ENCODE peak calls at places on chromosomes 11 and 22, in four cellular contexts. One of them, this sample, is unnamed. For H3K4me1, the result is how much of the 10 kb centered on the place peaks cover.

GRCh38 chr11:131600591-131600990 is 230.2 kb downstream of the NTM start:
- DNase-seq in IMR-90: no peak
- DNase-seq in uterus: no peak
- DNase-seq in CD8-positive, alpha-beta memory T cell: no peak
- DNase-seq in this sample: peak

GRCh38 chr22:24681236-24681635 is 78.2 kb downstream of the GGT1 start:
- DNase-seq in IMR-90: peak
- DNase-seq in uterus: no peak
- DNase-seq in CD8-positive, alpha-beta memory T cell: no peak
- DNase-seq in this sample: no peak

GRCh38 chr11:57567210-57567511 is 311 bp downstream of the UBE2L6 start:
- DNase-seq in IMR-90: peak
- DNase-seq in uterus: no peak
- DNase-seq in CD8-positive, alpha-beta memory T cell: no peak
- DNase-seq in this sample: peak

GRCh38 chr11:31958086-31958735 is 132.7 kb upstream of the RCN1 start:
- DNase-seq in IMR-90: peak
- DNase-seq in uterus: no peak
- DNase-seq in CD8-positive, alpha-beta memory T cell: peak
- DNase-seq in this sample: peak

GRCh38 chr11:65183201-65183891 is 1.6 kb downstream of the CAPN1 start:
- DNase-seq in IMR-90: no peak
- DNase-seq in uterus: no peak
- DNase-seq in CD8-positive, alpha-beta memory T cell: no peak
- DNase-seq in this sample: no peak

GRCh38 chr11:17601206-17602075 is 54.4 kb downstream of the OTOG start:
- DNase-seq in IMR-90: no peak
- DNase-seq in uterus: no peak
- DNase-seq in CD8-positive, alpha-beta memory T cell: no peak
- DNase-seq in this sample: no peak

GRCh38 chr11:77512092-77512491 is 38.2 kb upstream of the PAK1 start:
- DNase-seq in IMR-90: no peak
- DNase-seq in uterus: no peak
- DNase-seq in CD8-positive, alpha-beta memory T cell: no peak
- DNase-seq in this sample: no peak

GRCh38 chr11:69640995-69641581 is at the start of gene CCND1:
- DNase-seq in IMR-90: peak
- DNase-seq in uterus: no peak
- DNase-seq in CD8-positive, alpha-beta memory T cell: no peak
- DNase-seq in this sample: peak

GRCh38 chr22:44954113-44954512 is 55.7 kb downstream of the PHF21B start:
- DNase-seq in IMR-90: no peak
- DNase-seq in uterus: no peak
- DNase-seq in CD8-positive, alpha-beta memory T cell: no peak
- DNase-seq in this sample: no peak

GRCh38 chr22:23070418-23071162 is at the start of gene GNAZ:
- DNase-seq in IMR-90: no peak
- DNase-seq in uterus: peak
- DNase-seq in CD8-positive, alpha-beta memory T cell: no peak
- DNase-seq in this sample: peak

GRCh38 chr22:31085493-31085824 is 4.3 kb downstream of the SMTN start:
- DNase-seq in IMR-90: no peak
- DNase-seq in uterus: no peak
- DNase-seq in CD8-positive, alpha-beta memory T cell: no peak
- DNase-seq in this sample: no peak

GRCh38 chr11:126440792-126441514 is 85.5 kb downstream of the ST3GAL4 start:
- DNase-seq in IMR-90: peak
- DNase-seq in uterus: peak
- DNase-seq in CD8-positive, alpha-beta memory T cell: peak
- DNase-seq in this sample: peak

GRCh38 chr22:42438293-42438650 is 6.1 kb upstream of the NFAM1 start:
- DNase-seq in IMR-90: no peak
- DNase-seq in uterus: no peak
- DNase-seq in CD8-positive, alpha-beta memory T cell: no peak
- DNase-seq in this sample: no peak

GRCh38 chr11:47553417-47553746 is 450 bp upstream of the CELF1 start:
- DNase-seq in IMR-90: no peak
- DNase-seq in uterus: no peak
- DNase-seq in CD8-positive, alpha-beta memory T cell: no peak
- DNase-seq in this sample: no peak

GRCh38 chr22:44940121-44940520 is 69.7 kb downstream of the PHF21B start:
- DNase-seq in IMR-90: no peak
- DNase-seq in uterus: no peak
- DNase-seq in CD8-positive, alpha-beta memory T cell: no peak
- DNase-seq in this sample: no peak

GRCh38 chr11:116512841-116513240 is 259.9 kb downstream of the BUD13 start:
- DNase-seq in IMR-90: no peak
- DNase-seq in uterus: no peak
- DNase-seq in CD8-positive, alpha-beta memory T cell: no peak
- DNase-seq in this sample: no peak

GRCh38 chr11:30741039-30741550 is 154.9 kb upstream of the MPPED2 start:
- DNase-seq in IMR-90: peak
- DNase-seq in uterus: peak
- DNase-seq in CD8-positive, alpha-beta memory T cell: no peak
- DNase-seq in this sample: no peak

GRCh38 chr11:60899021-60899936 is 7.1 kb downstream of the PRPF19 start:
- DNase-seq in IMR-90: peak
- DNase-seq in uterus: no peak
- DNase-seq in CD8-positive, alpha-beta memory T cell: peak
- DNase-seq in this sample: no peak

GRCh38 chr11:19992162-19992561 is 168.1 kb downstream of the DBX1 start:
- DNase-seq in IMR-90: no peak
- DNase-seq in uterus: no peak
- DNase-seq in CD8-positive, alpha-beta memory T cell: no peak
- DNase-seq in this sample: no peak

GRCh38 chr22:20155330-20156041 is 4.6 kb upstream of the CCDC188 start:
- DNase-seq in IMR-90: no peak
- DNase-seq in uterus: peak
- DNase-seq in CD8-positive, alpha-beta memory T cell: no peak
- DNase-seq in this sample: peak

GRCh38 chr11:69524291-69524882 is 42.9 kb downstream of the LINC01488 start:
- DNase-seq in IMR-90: peak
- DNase-seq in uterus: no peak
- DNase-seq in CD8-positive, alpha-beta memory T cell: no peak
- DNase-seq in this sample: peak

GRCh38 chr22:30386608-30386959 is 627 bp downstream of the RNF215 start:
- DNase-seq in IMR-90: no peak
- DNase-seq in uterus: no peak
- DNase-seq in CD8-positive, alpha-beta memory T cell: no peak
- DNase-seq in this sample: no peak

GRCh38 chr11:83004855-83005556 is 66.7 kb downstream of the RAB30 start:
- DNase-seq in IMR-90: no peak
- DNase-seq in uterus: no peak
- DNase-seq in CD8-positive, alpha-beta memory T cell: no peak
- DNase-seq in this sample: no peak

GRCh38 chr11:32400196-32400595 is 35.1 kb downstream of the WT1 start:
- DNase-seq in IMR-90: peak
- DNase-seq in uterus: no peak
- DNase-seq in CD8-positive, alpha-beta memory T cell: no peak
- DNase-seq in this sample: no peak

GRCh38 chr11:48036011-48036410 is 55.7 kb downstream of the PTPRJ start:
- DNase-seq in IMR-90: peak
- DNase-seq in uterus: no peak
- DNase-seq in CD8-positive, alpha-beta memory T cell: no peak
- DNase-seq in this sample: no peak

DNA sequence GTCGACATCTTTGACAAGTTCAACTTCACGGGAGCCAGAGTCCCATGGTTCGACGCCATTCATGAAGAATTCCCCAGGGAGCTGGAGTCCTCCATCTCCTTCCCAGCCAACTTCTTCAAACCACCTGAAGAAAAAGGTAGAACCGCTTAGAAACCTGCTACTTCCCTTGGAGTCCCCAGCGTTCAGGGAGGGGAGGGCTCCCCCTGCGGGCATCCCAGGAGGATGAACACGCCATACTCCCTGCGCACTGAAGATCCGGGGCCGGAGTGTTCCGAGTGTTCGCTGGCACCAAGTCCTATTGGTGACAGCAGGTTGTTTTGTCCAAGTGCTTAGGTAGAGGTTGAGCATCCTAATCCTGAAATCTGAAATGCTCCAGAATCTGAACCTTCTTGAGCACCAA is 51.7 kb upstream of the PRODH start:
- DNase-seq in IMR-90: no peak
- DNase-seq in uterus: no peak
- DNase-seq in CD8-positive, alpha-beta memory T cell: no peak
- DNase-seq in this sample: no peak
- H3K4me1 ChIP-seq in IMR-90: under half
- H3K4me1 ChIP-seq in uterus: under half
- H3K4me1 ChIP-seq in CD8-positive, alpha-beta memory T cell: under half
- H3K4me1 ChIP-seq in this sample: under half

GRCh38 chr11:27011560-27012253 is 17.8 kb downstream of the FIBIN start:
- DNase-seq in IMR-90: no peak
- DNase-seq in uterus: no peak
- DNase-seq in CD8-positive, alpha-beta memory T cell: no peak
- DNase-seq in this sample: no peak
- H3K4me3 ChIP-seq in IMR-90: no peak
- H3K4me3 ChIP-seq in uterus: no peak
- H3K4me3 ChIP-seq in CD8-positive, alpha-beta memory T cell: no peak
- H3K4me3 ChIP-seq in this sample: no peak

DNA sequence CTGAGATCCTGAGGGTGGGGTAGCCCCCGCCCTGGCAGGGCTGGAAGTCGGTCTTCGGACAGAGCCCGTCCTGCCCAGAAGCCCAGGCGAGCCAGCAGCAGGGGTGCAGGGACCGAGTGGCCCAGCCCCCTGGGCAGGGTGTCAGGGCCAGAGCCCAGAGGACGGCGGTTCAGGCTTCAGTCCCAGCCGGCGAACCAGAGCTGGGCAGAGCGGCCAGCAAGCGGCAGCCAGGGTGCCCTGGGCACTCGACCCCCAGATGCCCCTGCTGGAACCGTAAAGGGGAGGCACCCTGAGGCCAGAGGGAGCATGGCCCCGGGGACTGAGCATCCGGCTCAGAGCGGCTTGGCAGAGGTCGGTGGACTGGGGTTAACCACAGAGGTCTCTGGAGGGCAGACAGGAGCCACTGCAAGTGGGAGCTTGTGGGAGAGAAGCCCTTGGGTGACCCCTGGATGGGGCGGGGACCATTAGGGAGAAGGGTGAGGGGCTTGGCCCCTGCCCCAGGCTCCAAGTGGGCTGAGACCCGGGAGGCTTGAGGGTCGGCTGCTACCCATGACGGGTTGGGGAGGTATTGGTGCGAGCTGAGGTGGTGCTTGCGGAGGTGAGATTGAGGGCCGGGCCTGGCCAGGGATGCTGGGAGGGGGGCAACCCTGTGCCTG is 15.9 kb downstream of the LSP1 start:
- DNase-seq in IMR-90: no peak
- DNase-seq in uterus: no peak
- DNase-seq in CD8-positive, alpha-beta memory T cell: no peak
- DNase-seq in this sample: no peak
- H3K4me1 ChIP-seq in IMR-90: under half
- H3K4me1 ChIP-seq in uterus: under half
- H3K4me1 ChIP-seq in CD8-positive, alpha-beta memory T cell: under half
- H3K4me1 ChIP-seq in this sample: under half

DNA sequence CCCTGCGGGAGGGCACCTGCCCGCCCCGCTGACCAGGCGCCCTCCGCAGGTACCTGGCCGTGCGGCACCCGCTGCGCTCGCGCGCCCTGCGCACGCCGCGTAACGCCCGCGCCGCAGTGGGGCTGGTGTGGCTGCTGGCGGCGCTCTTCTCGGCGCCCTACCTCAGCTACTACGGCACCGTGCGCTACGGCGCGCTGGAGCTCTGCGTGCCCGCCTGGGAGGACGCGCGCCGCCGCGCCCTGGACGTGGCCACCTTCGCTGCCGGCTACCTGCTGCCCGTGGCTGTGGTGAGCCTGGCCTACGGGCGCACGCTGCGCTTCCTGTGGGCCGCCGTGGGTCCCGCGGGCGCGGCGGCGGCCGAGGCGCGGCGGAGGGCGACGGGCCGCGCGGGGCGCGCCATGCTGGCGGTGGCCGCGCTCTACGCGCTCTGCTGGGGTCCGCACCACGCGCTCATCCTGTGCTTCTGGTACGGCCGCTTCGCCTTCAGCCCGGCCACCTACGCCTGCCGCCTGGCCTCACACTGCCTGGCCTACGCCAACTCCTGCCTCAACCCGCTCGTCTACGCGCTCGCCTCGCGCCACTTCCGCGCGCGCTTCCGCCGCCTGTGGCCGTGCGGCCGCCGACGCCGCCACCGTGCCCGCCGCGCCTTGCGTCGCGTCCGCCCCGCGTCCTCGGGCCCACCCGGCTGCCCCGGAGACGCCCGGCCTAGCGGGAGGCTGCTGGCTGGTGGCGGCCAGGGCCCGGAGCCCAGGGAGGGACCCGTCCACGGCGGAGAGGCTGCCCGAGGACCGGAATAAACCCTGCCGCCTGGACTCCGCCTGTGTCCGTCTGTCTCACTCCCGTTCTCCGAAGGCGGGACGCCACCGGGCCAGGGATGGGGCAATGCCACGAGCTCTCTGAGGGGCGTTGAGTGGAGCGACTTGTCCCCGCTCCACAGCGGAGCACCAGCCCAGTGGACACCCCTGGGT is 1.8 kb downstream of the GALR3 start:
- DNase-seq in IMR-90: no peak
- DNase-seq in uterus: no peak
- DNase-seq in CD8-positive, alpha-beta memory T cell: no peak
- DNase-seq in this sample: no peak
- H3K4me3 ChIP-seq in IMR-90: peak
- H3K4me3 ChIP-seq in uterus: no peak
- H3K4me3 ChIP-seq in CD8-positive, alpha-beta memory T cell: no peak
- H3K4me3 ChIP-seq in this sample: peak

DNA sequence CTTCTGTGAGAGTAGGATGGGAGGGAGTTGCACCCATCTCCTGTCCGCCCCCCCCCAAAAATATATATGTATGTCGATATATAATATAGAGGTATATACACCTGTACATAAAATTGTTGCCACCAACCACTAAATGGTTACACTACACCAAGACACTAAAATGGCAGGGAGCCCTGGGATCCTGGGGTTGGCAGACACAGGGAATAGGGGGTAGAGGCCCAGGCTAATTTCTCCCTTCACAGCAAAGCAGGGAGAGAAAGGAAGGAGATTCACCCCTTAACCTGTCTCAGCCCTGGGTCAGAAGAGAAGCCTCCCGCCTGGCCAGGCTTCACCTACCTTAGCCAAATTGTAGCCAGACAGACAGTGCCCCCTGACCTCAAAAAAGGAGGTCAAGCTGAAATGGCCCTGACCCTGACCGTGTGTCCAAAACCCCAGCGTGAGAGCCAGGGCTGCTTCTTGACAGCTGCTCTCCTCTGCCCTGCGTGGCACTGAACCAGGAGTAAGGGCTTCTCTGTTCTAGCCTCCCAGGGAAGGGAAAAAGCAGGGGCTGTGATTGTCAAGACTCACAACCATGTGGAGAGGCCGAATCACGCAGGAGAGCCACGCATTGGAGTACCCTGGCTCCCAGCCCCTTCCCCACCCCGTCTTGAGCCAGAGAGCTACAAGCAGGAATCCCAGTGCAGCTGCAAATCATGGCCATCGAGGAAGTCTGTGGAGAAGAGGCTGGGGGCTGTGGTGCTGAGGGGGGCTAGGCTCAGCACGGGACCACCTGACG is 40.5 kb downstream of the SGSM3 start:
- DNase-seq in IMR-90: no peak
- DNase-seq in uterus: no peak
- DNase-seq in CD8-positive, alpha-beta memory T cell: no peak
- DNase-seq in this sample: no peak
- H3K4me1 ChIP-seq in IMR-90: under half
- H3K4me1 ChIP-seq in uterus: under half
- H3K4me1 ChIP-seq in CD8-positive, alpha-beta memory T cell: under half
- H3K4me1 ChIP-seq in this sample: under half